ENCODE peak calls at places on chromosomes 13 and 19, in nine cellular contexts. One of them, this sample, is unnamed.
A peak's percentile ranks its signal among the peaks of the same experiment; 100 is the strongest.

GRCh38 chr19:14434543-14435319 is 1.6 kb downstream of the PKN1 start:
- DNase-seq in foreskin fibroblast: peak; percentile 89
- DNase-seq in tibial artery: peak; percentile 88
- DNase-seq in IMR-90: peak; percentile 72
- DNase-seq in HFF-Myc: peak; percentile 26
- DNase-seq in CD8-positive, alpha-beta T cell: peak; percentile 36
- DNase-seq in AG04450: no peak
- DNase-seq in brain microvascular endothelial cell: peak; percentile 79
- DNase-seq in endodermal cell: no peak
- DNase-seq in this sample: peak; percentile 86

GRCh38 chr19:28710278-28710677 is 502.7 kb downstream of the UQCRFS1 start:
- DNase-seq in brain microvascular endothelial cell: no peak
- DNase-seq in CD8-positive, alpha-beta T cell: no peak
- DNase-seq in IMR-90: peak; percentile 67
- DNase-seq in endodermal cell: no peak
- DNase-seq in foreskin fibroblast: peak; percentile 78
- DNase-seq in tibial artery: no peak
- DNase-seq in AG04450: peak; percentile 20
- DNase-seq in HFF-Myc: peak; percentile 32
- DNase-seq in this sample: peak; percentile 87

GRCh38 chr19:8324186-8325050 is 3.1 kb downstream of the RPS28 start:
- DNase-seq in foreskin fibroblast: peak; percentile 42
- DNase-seq in HFF-Myc: no peak
- DNase-seq in endodermal cell: peak; percentile 79
- DNase-seq in CD8-positive, alpha-beta T cell: no peak
- DNase-seq in IMR-90: no peak
- DNase-seq in brain microvascular endothelial cell: no peak
- DNase-seq in AG04450: no peak
- DNase-seq in tibial artery: no peak
- DNase-seq in this sample: no peak

GRCh38 chr19:49514151-49514550 is 1.7 kb downstream of the FCGRT start:
- DNase-seq in CD8-positive, alpha-beta T cell: no peak
- DNase-seq in IMR-90: no peak
- DNase-seq in brain microvascular endothelial cell: no peak
- DNase-seq in tibial artery: no peak
- DNase-seq in endodermal cell: peak; percentile 65
- DNase-seq in AG04450: no peak
- DNase-seq in foreskin fibroblast: no peak
- DNase-seq in HFF-Myc: no peak
- DNase-seq in this sample: no peak

GRCh38 chr19:1076951-1077350 is 10.0 kb downstream of the ARHGAP45 start:
- DNase-seq in IMR-90: no peak
- DNase-seq in brain microvascular endothelial cell: no peak
- DNase-seq in HFF-Myc: no peak
- DNase-seq in endodermal cell: no peak
- DNase-seq in tibial artery: no peak
- DNase-seq in CD8-positive, alpha-beta T cell: peak; percentile 91
- DNase-seq in foreskin fibroblast: no peak
- DNase-seq in AG04450: no peak
- DNase-seq in this sample: no peak

GRCh38 chr19:15368798-15369593 is 10.6 kb downstream of the AKAP8 start:
- DNase-seq in HFF-Myc: no peak
- DNase-seq in endodermal cell: no peak
- DNase-seq in brain microvascular endothelial cell: no peak
- DNase-seq in AG04450: no peak
- DNase-seq in tibial artery: no peak
- DNase-seq in IMR-90: no peak
- DNase-seq in CD8-positive, alpha-beta T cell: no peak
- DNase-seq in foreskin fibroblast: no peak
- DNase-seq in this sample: no peak

GRCh38 chr13:33676700-33677048 is 141.3 kb upstream of the RFC3 start:
- DNase-seq in AG04450: peak; percentile 1
- DNase-seq in foreskin fibroblast: peak; percentile 74
- DNase-seq in CD8-positive, alpha-beta T cell: no peak
- DNase-seq in tibial artery: no peak
- DNase-seq in endodermal cell: no peak
- DNase-seq in brain microvascular endothelial cell: peak; percentile 36
- DNase-seq in IMR-90: peak; percentile 21
- DNase-seq in HFF-Myc: no peak
- DNase-seq in this sample: peak; percentile 41

GRCh38 chr13:37460211-37460610 is 138.4 kb downstream of the POSTN start:
- DNase-seq in HFF-Myc: no peak
- DNase-seq in tibial artery: no peak
- DNase-seq in CD8-positive, alpha-beta T cell: no peak
- DNase-seq in AG04450: no peak
- DNase-seq in brain microvascular endothelial cell: no peak
- DNase-seq in foreskin fibroblast: peak; percentile 29
- DNase-seq in endodermal cell: no peak
- DNase-seq in IMR-90: peak; percentile 51
- DNase-seq in this sample: peak; percentile 42

GRCh38 chr19:12648088-12648487 is 18.5 kb downstream of the MAN2B1 start:
- DNase-seq in HFF-Myc: no peak
- DNase-seq in foreskin fibroblast: peak; percentile 39
- DNase-seq in tibial artery: no peak
- DNase-seq in IMR-90: no peak
- DNase-seq in brain microvascular endothelial cell: no peak
- DNase-seq in CD8-positive, alpha-beta T cell: no peak
- DNase-seq in endodermal cell: peak; percentile 71
- DNase-seq in AG04450: no peak
- DNase-seq in this sample: no peak

GRCh38 chr13:25980255-25980654 is 71.6 kb downstream of the SHISA2 start:
- DNase-seq in CD8-positive, alpha-beta T cell: no peak
- DNase-seq in HFF-Myc: no peak
- DNase-seq in IMR-90: peak; percentile 3
- DNase-seq in endodermal cell: peak; percentile 86
- DNase-seq in AG04450: no peak
- DNase-seq in foreskin fibroblast: no peak
- DNase-seq in tibial artery: no peak
- DNase-seq in brain microvascular endothelial cell: peak; percentile 49
- DNase-seq in this sample: no peak

GRCh38 chr13:62096652-62097051 is 681.0 kb upstream of the PCDH20 start:
- DNase-seq in CD8-positive, alpha-beta T cell: no peak
- DNase-seq in foreskin fibroblast: no peak
- DNase-seq in brain microvascular endothelial cell: no peak
- DNase-seq in AG04450: no peak
- DNase-seq in tibial artery: no peak
- DNase-seq in IMR-90: no peak
- DNase-seq in HFF-Myc: no peak
- DNase-seq in endodermal cell: no peak
- DNase-seq in this sample: no peak

DNA sequence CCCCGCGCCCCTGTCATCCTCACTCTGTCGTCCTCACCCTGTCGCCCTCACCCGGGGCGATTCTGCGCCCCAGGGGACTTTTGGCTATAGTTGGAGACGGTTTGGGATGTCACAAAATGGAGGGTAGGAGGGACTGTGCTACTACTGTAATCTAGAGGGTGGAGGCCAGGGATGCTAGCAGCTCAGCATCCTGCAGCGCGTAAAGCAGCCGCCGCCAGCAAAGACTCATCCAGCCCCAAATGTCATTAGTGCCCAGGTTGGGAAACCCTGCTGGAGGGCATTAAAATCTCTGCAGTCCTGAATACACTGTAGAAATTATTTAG is 362 bp downstream of the ZNF557 start:
- DNase-seq in HFF-Myc: no peak
- DNase-seq in IMR-90: no peak
- DNase-seq in foreskin fibroblast: peak; percentile 35
- DNase-seq in AG04450: no peak
- DNase-seq in endodermal cell: no peak
- DNase-seq in brain microvascular endothelial cell: no peak
- DNase-seq in tibial artery: no peak
- DNase-seq in CD8-positive, alpha-beta T cell: no peak
- DNase-seq in this sample: no peak
- H3K4me3 ChIP-seq in HFF-Myc: peak overlapping the region; percentile 96
- H3K4me3 ChIP-seq in IMR-90: peak overlapping the region; percentile 54
- H3K4me3 ChIP-seq in foreskin fibroblast: peak overlapping the region; percentile 98
- H3K4me3 ChIP-seq in AG04450: peak overlapping the region; percentile 94
- H3K4me3 ChIP-seq in endodermal cell: peak overlapping the region; percentile 90
- H3K4me3 ChIP-seq in brain microvascular endothelial cell: peak overlapping the region; percentile 94
- H3K4me3 ChIP-seq in tibial artery: peak overlapping the region; percentile 91
- H3K4me3 ChIP-seq in CD8-positive, alpha-beta T cell: peak overlapping the region; percentile 76
- H3K4me3 ChIP-seq in this sample: peak overlapping the region; percentile 93

DNA sequence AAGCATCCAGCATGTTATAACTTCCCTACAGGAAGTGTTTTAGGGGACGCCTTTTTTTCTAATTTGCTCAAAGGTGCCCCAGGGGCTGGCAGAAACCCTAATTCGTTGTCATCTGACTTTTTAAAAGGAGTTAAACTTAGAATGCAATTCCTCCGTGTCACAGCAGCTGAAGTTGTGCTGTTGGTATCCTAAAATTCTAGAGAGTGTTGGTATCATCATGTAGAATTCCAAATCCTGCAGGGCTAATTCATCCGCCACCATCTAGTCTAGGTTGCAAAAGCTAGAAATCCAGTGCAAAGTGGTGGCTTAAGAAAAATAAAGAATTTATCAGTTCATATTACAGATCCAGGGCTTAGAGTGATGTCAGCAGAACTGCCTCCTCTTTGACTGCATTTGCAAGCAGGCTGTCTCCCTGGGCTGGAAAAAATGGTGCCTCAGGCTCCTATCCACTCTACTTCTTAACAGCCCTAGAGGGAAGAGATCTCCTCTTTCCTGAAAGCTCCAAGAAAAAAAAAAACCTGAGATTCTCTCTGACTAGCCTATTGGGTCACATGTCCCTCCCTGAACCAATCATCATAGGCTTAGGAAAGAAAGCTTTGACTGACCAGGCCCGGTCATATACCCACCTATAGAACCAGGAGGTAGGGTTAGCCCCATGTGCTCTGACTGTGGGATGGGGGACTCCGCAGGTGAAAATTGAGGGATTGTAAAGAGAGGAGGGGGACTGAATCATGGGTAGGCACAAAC is 73.0 kb downstream of the MAP4K1 start:
- DNase-seq in IMR-90: peak; percentile 5
- DNase-seq in tibial artery: no peak
- DNase-seq in CD8-positive, alpha-beta T cell: no peak
- DNase-seq in brain microvascular endothelial cell: no peak
- DNase-seq in foreskin fibroblast: no peak
- DNase-seq in HFF-Myc: no peak
- DNase-seq in endodermal cell: no peak
- DNase-seq in AG04450: peak; percentile 7
- DNase-seq in this sample: peak; percentile 9
- TF ChIP-seq CTCF in IMR-90: peak; percentile 63
- TF ChIP-seq CTCF in tibial artery: no peak
- TF ChIP-seq CTCF in CD8-positive, alpha-beta T cell: peak; percentile 67
- TF ChIP-seq CTCF in brain microvascular endothelial cell: peak; percentile 55
- TF ChIP-seq CTCF in foreskin fibroblast: peak; percentile 43
- TF ChIP-seq CTCF in HFF-Myc: peak; percentile 41
- TF ChIP-seq CTCF in endodermal cell: peak; percentile 71
- TF ChIP-seq CTCF in AG04450: peak; percentile 62
- TF ChIP-seq CTCF in this sample: peak; percentile 58

DNA sequence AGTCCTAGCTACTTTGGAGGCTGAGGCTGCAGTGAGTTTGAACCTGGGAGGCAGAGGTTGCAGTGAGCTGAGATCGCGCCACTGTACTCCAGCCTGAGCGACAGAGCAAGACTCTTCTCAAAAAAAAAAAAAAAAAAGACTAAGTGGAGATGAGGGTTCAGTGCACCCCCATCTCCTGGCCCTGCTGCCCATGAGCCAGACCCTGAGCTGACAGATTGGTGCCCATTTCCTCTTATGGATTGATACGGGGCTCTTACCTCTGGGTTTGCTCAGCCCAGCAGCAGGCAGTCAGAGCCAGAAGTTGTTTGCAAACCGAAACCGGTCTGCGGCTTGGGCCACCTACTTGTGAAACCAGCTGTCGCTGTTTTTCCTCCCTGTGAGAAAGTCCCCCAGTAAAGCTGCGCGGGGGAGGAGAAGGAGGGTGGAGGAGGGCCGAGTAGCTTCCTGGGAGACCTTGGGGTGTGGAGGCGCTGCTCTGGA is 36.9 kb downstream of the ARRDC2 start:
- DNase-seq in HFF-Myc: no peak
- DNase-seq in IMR-90: peak; percentile 76
- DNase-seq in CD8-positive, alpha-beta T cell: peak; percentile 82
- DNase-seq in AG04450: no peak
- DNase-seq in endodermal cell: peak; percentile 75
- DNase-seq in tibial artery: peak; percentile 90
- DNase-seq in foreskin fibroblast: peak; percentile 79
- DNase-seq in brain microvascular endothelial cell: peak; percentile 62
- DNase-seq in this sample: peak; percentile 51
- H3K4me3 ChIP-seq in HFF-Myc: peak overlapping the region; percentile 14
- H3K4me3 ChIP-seq in IMR-90: peak overlapping the region; percentile 15
- H3K4me3 ChIP-seq in CD8-positive, alpha-beta T cell: peak overlapping the region; percentile 44
- H3K4me3 ChIP-seq in AG04450: peak overlapping the region; percentile 46
- H3K4me3 ChIP-seq in endodermal cell: no peak overlapping the region
- H3K4me3 ChIP-seq in tibial artery: peak overlapping the region; percentile 50
- H3K4me3 ChIP-seq in foreskin fibroblast: peak overlapping the region; percentile 42
- H3K4me3 ChIP-seq in brain microvascular endothelial cell: peak overlapping the region; percentile 29
- H3K4me3 ChIP-seq in this sample: peak overlapping the region; percentile 52

GRCh38 chr13:27425918-27426630 is 1.7 kb downstream of the GTF3A start:
- DNase-seq in tibial artery: peak; percentile 76
- DNase-seq in IMR-90: peak; percentile 69
- DNase-seq in AG04450: no peak
- DNase-seq in CD8-positive, alpha-beta T cell: peak; percentile 73
- DNase-seq in foreskin fibroblast: peak; percentile 82
- DNase-seq in endodermal cell: peak; percentile 83
- DNase-seq in HFF-Myc: peak; percentile 68
- DNase-seq in brain microvascular endothelial cell: peak; percentile 63
- DNase-seq in this sample: peak; percentile 78
- TF ChIP-seq CTCF in tibial artery: peak; percentile 21
- TF ChIP-seq CTCF in IMR-90: peak; percentile 33
- TF ChIP-seq CTCF in AG04450: peak; percentile 46
- TF ChIP-seq CTCF in CD8-positive, alpha-beta T cell: peak; percentile 38
- TF ChIP-seq CTCF in foreskin fibroblast: peak; percentile 35
- TF ChIP-seq CTCF in endodermal cell: peak; percentile 75
- TF ChIP-seq CTCF in HFF-Myc: peak; percentile 52
- TF ChIP-seq CTCF in brain microvascular endothelial cell: peak; percentile 66
- TF ChIP-seq CTCF in this sample: peak; percentile 69

GRCh38 chr13:96297360-96297759 is 207.5 kb downstream of the HS6ST3 start:
- DNase-seq in endodermal cell: no peak
- DNase-seq in CD8-positive, alpha-beta T cell: no peak
- DNase-seq in AG04450: no peak
- DNase-seq in foreskin fibroblast: no peak
- DNase-seq in IMR-90: no peak
- DNase-seq in tibial artery: no peak
- DNase-seq in HFF-Myc: no peak
- DNase-seq in brain microvascular endothelial cell: no peak
- DNase-seq in this sample: no peak

GRCh38 chr13:96299235-96299634 is 209.3 kb downstream of the HS6ST3 start:
- DNase-seq in endodermal cell: no peak
- DNase-seq in AG04450: no peak
- DNase-seq in tibial artery: no peak
- DNase-seq in CD8-positive, alpha-beta T cell: no peak
- DNase-seq in brain microvascular endothelial cell: no peak
- DNase-seq in IMR-90: no peak
- DNase-seq in HFF-Myc: no peak
- DNase-seq in foreskin fibroblast: no peak
- DNase-seq in this sample: no peak

GRCh38 chr13:96294930-96295657 is 205.2 kb downstream of the HS6ST3 start:
- DNase-seq in brain microvascular endothelial cell: no peak
- DNase-seq in HFF-Myc: no peak
- DNase-seq in endodermal cell: no peak
- DNase-seq in AG04450: no peak
- DNase-seq in foreskin fibroblast: no peak
- DNase-seq in tibial artery: no peak
- DNase-seq in IMR-90: no peak
- DNase-seq in CD8-positive, alpha-beta T cell: no peak
- DNase-seq in this sample: no peak
- H3K4me3 ChIP-seq in brain microvascular endothelial cell: no peak overlapping the region
- H3K4me3 ChIP-seq in HFF-Myc: no peak overlapping the region
- H3K4me3 ChIP-seq in endodermal cell: no peak overlapping the region
- H3K4me3 ChIP-seq in AG04450: no peak overlapping the region
- H3K4me3 ChIP-seq in foreskin fibroblast: no peak overlapping the region
- H3K4me3 ChIP-seq in tibial artery: no peak overlapping the region
- H3K4me3 ChIP-seq in IMR-90: no peak overlapping the region
- H3K4me3 ChIP-seq in CD8-positive, alpha-beta T cell: no peak overlapping the region
- H3K4me3 ChIP-seq in this sample: no peak overlapping the region

This sample was measured in fibroblast of the aortic adventitia.